ENCODE peak calls at places on chromosomes 11 and 22, in six cellular contexts. X is uterus, E is body of pancreas, G is Peyer's patch, N is HCT116, Q is stomach. Y is an unnamed sample.
A peak's percentile ranks its signal among the peaks of the same experiment; 100 is the strongest.

GRCh38 chr11:35553831-35554230 is 28.4 kb upstream of the PAMR1 start:
- DNase-seq in X (no peak), E (no peak), G (no peak), N (no peak), Q (no peak), Y (no peak)

GRCh38 chr22:24683671-24684070 is 80.7 kb downstream of the GGT1 start:
- DNase-seq in X (no peak), E (no peak), G (no peak), N (no peak), Q (no peak), Y (no peak)

GRCh38 chr11:64351136-64351631 is 7.8 kb upstream of the RPS6KA4 start:
- DNase-seq in X (no peak), E (no peak), G (no peak), N (no peak), Q (no peak), Y (no peak)

GRCh38 chr11:134727636-134728035 is 315.6 kb upstream of the B3GAT1 start:
- DNase-seq in X (no peak), E (no peak), G (no peak), N (no peak), Q (no peak), Y (no peak)

GRCh38 chr11:45926536-45927331 is 4.3 kb downstream of the LARGE2 start:
- DNase-seq in X (peak; percentile 11), E (peak; percentile 9), G (no peak), N (no peak), Q (no peak), Y (no peak)

GRCh38 chr11:60183595-60184201 is 815 bp upstream of the MS4A6A start:
- DNase-seq in X (no peak), E (no peak), G (no peak), N (no peak), Q (no peak), Y (no peak)

GRCh38 chr11:76069061-76069460 is 137.2 kb downstream of the WNT11 start:
- DNase-seq in X (no peak), E (no peak), G (no peak), N (no peak), Q (no peak), Y (no peak)

GRCh38 chr11:17351510-17352176 is at the start of gene NCR3LG1:
- DNase-seq in X (peak; percentile 69), E (peak; percentile 46), G (peak; percentile 49), N (no peak), Q (peak; percentile 68), Y (peak; percentile 76)

GRCh38 chr22:37778370-37779009 is 29.2 kb upstream of the GCAT start:
- DNase-seq in X (no peak), E (no peak), G (no peak), N (no peak), Q (no peak), Y (no peak)
- TF ChIP-seq POLR2A in X (no peak), E (no peak), G (no peak), N (no peak), Q (no peak), Y (no peak)

DNA sequence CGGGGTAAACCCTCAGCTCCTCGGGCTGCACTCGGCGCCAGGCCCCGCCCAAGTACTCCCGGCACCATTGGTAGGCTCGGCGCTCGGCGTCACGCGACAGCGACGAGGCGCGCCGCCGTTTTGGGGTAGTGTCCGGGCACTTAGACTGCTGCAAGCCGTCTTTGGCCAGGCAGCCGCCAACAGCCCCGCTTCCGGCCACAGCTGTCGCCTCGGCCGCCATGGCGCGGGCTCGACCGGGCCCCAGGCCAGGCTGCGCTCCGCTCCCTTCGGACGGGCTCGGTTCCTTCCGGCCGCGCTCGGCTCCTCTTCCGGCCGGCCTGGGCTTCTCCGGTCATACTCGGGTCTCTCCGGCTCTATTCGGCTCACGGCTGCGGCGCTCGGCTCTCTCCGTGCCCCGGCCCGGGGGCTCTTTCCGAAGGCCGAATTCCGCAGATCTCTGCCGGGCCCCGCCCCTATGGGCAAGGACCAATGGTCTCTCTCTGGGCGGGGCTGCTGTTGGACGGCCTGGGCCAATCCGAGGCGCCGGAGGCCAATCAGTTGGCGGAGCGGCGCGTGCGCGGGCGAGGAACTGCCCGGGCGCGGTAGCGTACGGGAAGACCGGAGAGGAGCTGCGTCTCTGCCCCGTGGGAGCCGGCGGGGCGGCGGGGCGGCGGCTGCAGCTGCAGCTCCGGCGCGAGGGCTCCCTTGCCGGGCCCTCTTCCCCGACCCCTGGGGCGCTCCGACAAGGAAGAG is at the start of gene CHKB:
- DNase-seq in X (peak; percentile 98), E (peak; percentile 99), G (peak; percentile 97), N (peak; percentile 91), Q (peak; percentile 99), Y (peak; percentile 98)
- TF ChIP-seq POLR2A in X (peak; percentile 97), E (peak; percentile 87), G (peak; percentile 80), N (peak; percentile 90), Q (no peak), Y (peak; percentile 80)

GRCh38 chr11:1880746-1881441 is 10.8 kb downstream of the PRR33 start:
- DNase-seq in X (peak; percentile 14), E (no peak), G (no peak), N (no peak), Q (no peak), Y (no peak)
- TF ChIP-seq POLR2A in X (no peak), E (no peak), G (no peak), N (no peak), Q (no peak), Y (no peak)

GRCh38 chr11:66069715-66070603 is at the start of gene PACS1:
- DNase-seq in X (peak; percentile 57), E (peak; percentile 67), G (peak; percentile 84), N (no peak), Q (peak; percentile 76), Y (peak; percentile 74)
- TF ChIP-seq POLR2A in X (peak; percentile 49), E (peak; percentile 55), G (peak; percentile 21), N (no peak), Q (no peak), Y (peak; percentile 33)

GRCh38 chr11:78416285-78417174 is 1.1 kb downstream of the GAB2 start:
- DNase-seq in X (peak; percentile 86), E (peak; percentile 81), G (peak; percentile 84), N (peak; percentile 27), Q (peak; percentile 81), Y (peak; percentile 87)
- TF ChIP-seq POLR2A in X (peak; percentile 58), E (peak; percentile 84), G (peak; percentile 59), N (no peak), Q (no peak), Y (peak; percentile 64)

GRCh38 chr11:117232022-117232878 is at the start of the genes PCSK7 and RNF214:
- DNase-seq in X (peak; percentile 70), E (peak; percentile 83), G (peak; percentile 83), N (no peak), Q (peak; percentile 82), Y (peak; percentile 86)
- TF ChIP-seq POLR2A in X (peak; percentile 53), E (peak; percentile 67), G (peak; percentile 72), N (peak; percentile 46), Q (no peak), Y (peak; percentile 86)